ENCODE peak calls at places on chromosomes 3 and 15, in six cellular contexts. L is gastrocnemius medialis, H is uterus, R is tibial artery, B is spleen, S is tibial nerve. C is an unnamed sample.

GRCh38 chr15:39610665-39611064 is 29.8 kb downstream of the THBS1 start:
- DNase-seq in B (no peak), L (no peak), S (no peak), R (no peak), H (no peak), C (no peak)

GRCh38 chr15:69181419-69181818 is 21.0 kb downstream of the GLCE start:
- DNase-seq in L (no peak), R (no peak), S (no peak), H (no peak), B (no peak), C (no peak)

GRCh38 chr3:76044601-76045600 is 259.6 kb upstream of the ZNF717 start:
- DNase-seq in L (no peak), H (no peak), B (no peak), R (peak; percentile 26), S (no peak), C (no peak)

GRCh38 chr15:80585544-80586018 is 109.5 kb upstream of the ABHD17C start:
- DNase-seq in B (no peak), R (peak; percentile 3), H (no peak), S (no peak), L (no peak), C (no peak)

GRCh38 chr15:74895830-74896229 is 6.0 kb downstream of the MPI start:
- DNase-seq in R (no peak), H (no peak), B (peak; percentile 34), S (no peak), L (no peak), C (no peak)

GRCh38 chr3:135238866-135239434 is 443.9 kb downstream of the EPHB1 start:
- DNase-seq in L (no peak), R (no peak), B (no peak), H (no peak), S (no peak), C (no peak)

GRCh38 chr15:41219381-41219780 is 11.2 kb downstream of the EXD1 start:
- DNase-seq in H (no peak), R (no peak), B (no peak), L (no peak), S (no peak), C (no peak)

GRCh38 chr15:66679043-66679656 is 22.9 kb upstream of the SMAD6 start:
- DNase-seq in R (no peak), L (no peak), S (no peak), B (no peak), H (no peak), C (no peak)

GRCh38 chr15:60137711-60138396 is 133.7 kb downstream of the FOXB1 start:
- DNase-seq in R (no peak), S (no peak), H (no peak), L (no peak), B (no peak), C (no peak)

GRCh38 chr15:36961956-36962355 is 138.4 kb downstream of the MEIS2 start:
- DNase-seq in B (no peak), L (no peak), R (no peak), S (no peak), H (no peak), C (no peak)

GRCh38 chr3:178785961-178786360 is 249.7 kb downstream of the KCNMB2 start:
- DNase-seq in L (no peak), H (no peak), B (no peak), S (no peak), R (no peak), C (no peak)

GRCh38 chr15:77024273-77025065 is 29.5 kb downstream of the PSTPIP1 start:
- DNase-seq in R (peak; percentile 48), B (peak; percentile 90), H (peak; percentile 70), S (peak; percentile 49), L (peak; percentile 56), C (peak; percentile 65)

GRCh38 chr3:30770387-30770786 is 124.1 kb downstream of the GADL1 start:
- DNase-seq in H (no peak), R (peak; percentile 38), L (peak; percentile 30), B (no peak), S (peak; percentile 52), C (peak; percentile 35)

GRCh38 chr3:18757476-18757875 is 332.3 kb upstream of the SATB1 start:
- DNase-seq in B (no peak), L (no peak), H (no peak), R (no peak), S (no peak), C (no peak)

GRCh38 chr3:18752273-18752934 is 327.3 kb upstream of the SATB1 start:
- DNase-seq in S (no peak), R (no peak), L (no peak), B (no peak), H (no peak), C (no peak)

GRCh38 chr3:18761530-18761929 is 336.4 kb upstream of the SATB1 start:
- DNase-seq in H (no peak), S (no peak), L (no peak), B (no peak), R (no peak), C (no peak)

GRCh38 chr3:18758047-18758704 is 333.0 kb upstream of the SATB1 start:
- DNase-seq in L (no peak), S (no peak), B (no peak), H (no peak), R (no peak), C (peak; percentile 29)
- TF ChIP-seq CTCF in L (no peak), S (peak; percentile 55), B (peak; percentile 65), H (peak; percentile 31), R (peak; percentile 24), C (peak; percentile 21)

DNA sequence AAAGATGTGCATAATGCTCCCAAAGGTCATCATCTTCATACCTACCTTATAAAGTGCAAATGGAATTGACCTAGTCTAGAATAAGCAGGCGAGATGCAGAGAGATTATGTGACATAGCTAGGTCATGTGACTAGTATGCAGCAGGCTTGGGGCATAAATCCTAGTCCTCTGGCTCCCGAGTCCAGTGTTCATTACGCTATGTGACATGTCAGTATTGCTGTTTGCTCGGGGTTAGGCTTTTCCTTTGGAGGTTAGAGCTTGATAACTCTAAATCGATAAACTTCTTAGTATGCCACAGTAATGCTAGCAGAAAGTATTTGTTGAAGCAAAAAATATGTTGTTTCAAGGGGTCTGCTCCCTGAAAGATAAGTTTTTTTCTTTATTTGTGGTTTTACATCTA is 481.7 kb upstream of the TPRG1 start:
- DNase-seq in L (no peak), H (no peak), B (no peak), R (no peak), S (no peak), C (no peak)
- H3K27ac ChIP-seq in L (no peak overlapping the region), H (peak overlapping the region; percentile 11), B (no peak overlapping the region), R (peak overlapping the region; percentile 65), S (no peak overlapping the region), C (no peak overlapping the region)

GRCh38 chr3:50186096-50186495 is 5.3 kb upstream of the GNAT1 start:
- DNase-seq in B (no peak), R (no peak), S (no peak), L (no peak), H (no peak), C (no peak)
- H3K4me3 ChIP-seq in B (no peak overlapping the region), R (no peak overlapping the region), S (no peak overlapping the region), L (no peak overlapping the region), H (no peak overlapping the region), C (no peak overlapping the region)

GRCh38 chr3:195129644-195130492 is 141.1 kb downstream of the XXYLT1 start:
- DNase-seq in S (no peak), B (no peak), R (no peak), L (no peak), H (no peak), C (no peak)

GRCh38 chr3:195131149-195131548 is 139.8 kb downstream of the XXYLT1 start:
- DNase-seq in S (no peak), B (no peak), R (no peak), L (no peak), H (no peak), C (no peak)

GRCh38 chr3:195135921-195136320 is 135.0 kb downstream of the XXYLT1 start:
- DNase-seq in L (no peak), S (no peak), H (no peak), B (no peak), R (no peak), C (no peak)

GRCh38 chr3:195129072-195129643 is 141.8 kb downstream of the XXYLT1 start:
- DNase-seq in B (no peak), S (no peak), L (no peak), H (no peak), R (no peak), C (no peak)

DNA sequence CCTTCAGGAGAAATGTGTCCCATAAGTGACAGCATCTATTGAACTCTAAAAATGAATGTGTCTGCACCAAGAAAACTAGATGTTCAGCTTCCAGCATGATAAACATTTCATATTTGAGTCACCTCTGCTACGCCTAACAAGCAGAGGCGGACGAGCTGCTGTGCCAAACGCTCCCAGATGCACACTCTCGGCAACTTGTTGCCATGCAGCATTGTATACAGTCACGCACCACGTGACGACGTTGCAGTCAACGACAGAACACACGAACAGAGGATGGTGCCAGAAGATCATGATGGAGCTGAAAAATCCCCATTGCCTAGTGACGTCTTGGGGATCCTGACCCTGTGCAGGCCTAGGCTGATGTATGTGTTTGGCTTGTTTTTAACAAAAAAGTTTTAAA is 137.5 kb downstream of the XXYLT1 start:
- DNase-seq in H (peak; percentile 52), R (no peak), S (no peak), B (no peak), L (no peak), C (no peak)
- TF ChIP-seq CTCF in H (no peak), R (no peak), S (no peak), B (no peak), L (no peak), C (no peak)

GRCh38 chr3:35710554-35710953 is 71.2 kb downstream of the ARPP21 start:
- DNase-seq in H (no peak), S (no peak), B (no peak), R (no peak), L (no peak), C (no peak)

GRCh38 chr3:35708394-35708793 is 69.1 kb downstream of the ARPP21 start:
- DNase-seq in H (no peak), R (no peak), B (no peak), L (no peak), S (no peak), C (no peak)

GRCh38 chr3:35709691-35710090 is 70.4 kb downstream of the ARPP21 start:
- DNase-seq in B (no peak), L (no peak), H (no peak), S (no peak), R (no peak), C (no peak)

GRCh38 chr3:35707904-35708303 is 68.6 kb downstream of the ARPP21 start:
- DNase-seq in S (no peak), R (no peak), B (no peak), L (no peak), H (no peak), C (no peak)
- H3K27ac ChIP-seq in S (no peak overlapping the region), R (no peak overlapping the region), B (no peak overlapping the region), L (no peak overlapping the region), H (no peak overlapping the region), C (no peak overlapping the region)